ENCODE peak calls at places on chromosomes 4 and X, in four cellular contexts. T is HCT116, V is Panc1, K is K562. S is an unnamed sample.

GRCh38 chrX:82458207-82458754 is 1049.8 kb upstream of the POU3F4 start:
- ATAC-seq in T (no peak), V (no peak), K (no peak), S (no peak)

GRCh38 chr4:189304179-189304578 is 636.5 kb upstream of the FRG1 start:
- ATAC-seq in T (no peak), V (no peak), K (no peak), S (no peak)

GRCh38 chr4:86554641-86555040 is 39.5 kb upstream of the PTPN13 start:
- ATAC-seq in T (no peak), V (no peak), K (no peak), S (no peak)

GRCh38 chr4:105246712-105247111 is 100.0 kb downstream of the TET2 start:
- ATAC-seq in T (no peak), V (no peak), K (no peak), S (no peak)

GRCh38 chr4:124203613-124204284 is 508.8 kb downstream of the ANKRD50 start:
- ATAC-seq in T (no peak), V (peak; percentile 45), K (no peak), S (no peak)

GRCh38 chr4:121957266-121957665 is 5.4 kb upstream of the TRPC3 start:
- ATAC-seq in T (no peak), V (no peak), K (no peak), S (no peak)

GRCh38 chrX:105738162-105738561 is 84.2 kb upstream of the NRK start:
- ATAC-seq in T (no peak), V (no peak), K (no peak), S (no peak)

GRCh38 chr4:120406960-120407359 is 340.3 kb upstream of the MAD2L1 start:
- ATAC-seq in T (peak; percentile 44), V (no peak), K (no peak), S (no peak)

GRCh38 chrX:13029341-13029740 is 15.1 kb downstream of the FAM9C start:
- ATAC-seq in T (peak; percentile 70), V (peak; percentile 85), K (peak; percentile 68), S (no peak)

DNA sequence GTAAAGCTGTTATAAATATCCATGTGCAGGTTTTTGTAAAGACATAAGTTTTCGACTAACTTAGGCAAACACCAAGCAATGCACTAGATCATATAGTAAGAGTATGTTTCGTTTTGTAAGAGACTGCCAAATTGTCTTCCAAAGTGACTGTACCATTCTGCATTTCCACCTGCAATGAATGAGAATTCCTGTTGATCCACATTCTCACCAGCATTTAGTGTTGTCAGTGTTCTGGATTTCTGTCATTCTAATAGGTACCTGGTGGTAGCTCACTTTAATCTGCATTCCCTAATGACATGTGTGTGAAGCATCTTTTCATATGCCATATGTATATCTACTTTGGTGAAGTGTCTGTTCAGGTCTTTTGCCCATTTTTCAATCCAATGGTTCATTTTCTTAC is 57.8 kb downstream of the SH3RF1 start:
- ATAC-seq in T (no peak), V (no peak), K (no peak), S (no peak)
- TF ChIP-seq POLR2AphosphoS5 in T (no peak), V (no peak), K (no peak), S (no peak)

GRCh38 chrX:84188320-84188834 is 378 bp upstream of the RPS6KA6 start:
- ATAC-seq in T (no peak), V (no peak), K (no peak), S (peak; percentile 54)
- TF ChIP-seq POLR2AphosphoS5 in T (no peak), V (no peak), K (no peak), S (no peak)

GRCh38 chr4:102578270-102578669 is 77.1 kb downstream of the NFKB1 start:
- ATAC-seq in T (no peak), V (no peak), K (no peak), S (no peak)

GRCh38 chr4:102575369-102576129 is 74.4 kb downstream of the NFKB1 start:
- ATAC-seq in T (no peak), V (no peak), K (no peak), S (no peak)

GRCh38 chr4:102572452-102572851 is 71.3 kb downstream of the NFKB1 start:
- ATAC-seq in T (no peak), V (no peak), K (no peak), S (no peak)

GRCh38 chr4:102578819-102579218 is 77.7 kb downstream of the NFKB1 start:
- ATAC-seq in T (peak; percentile 49), V (no peak), K (peak; percentile 66), S (no peak)

GRCh38 chr4:102574317-102574716 is 73.2 kb downstream of the NFKB1 start:
- ATAC-seq in T (no peak), V (no peak), K (peak; percentile 65), S (no peak)
- TF ChIP-seq POLR2AphosphoS5 in T (no peak), V (no peak), K (no peak), S (no peak)

DNA sequence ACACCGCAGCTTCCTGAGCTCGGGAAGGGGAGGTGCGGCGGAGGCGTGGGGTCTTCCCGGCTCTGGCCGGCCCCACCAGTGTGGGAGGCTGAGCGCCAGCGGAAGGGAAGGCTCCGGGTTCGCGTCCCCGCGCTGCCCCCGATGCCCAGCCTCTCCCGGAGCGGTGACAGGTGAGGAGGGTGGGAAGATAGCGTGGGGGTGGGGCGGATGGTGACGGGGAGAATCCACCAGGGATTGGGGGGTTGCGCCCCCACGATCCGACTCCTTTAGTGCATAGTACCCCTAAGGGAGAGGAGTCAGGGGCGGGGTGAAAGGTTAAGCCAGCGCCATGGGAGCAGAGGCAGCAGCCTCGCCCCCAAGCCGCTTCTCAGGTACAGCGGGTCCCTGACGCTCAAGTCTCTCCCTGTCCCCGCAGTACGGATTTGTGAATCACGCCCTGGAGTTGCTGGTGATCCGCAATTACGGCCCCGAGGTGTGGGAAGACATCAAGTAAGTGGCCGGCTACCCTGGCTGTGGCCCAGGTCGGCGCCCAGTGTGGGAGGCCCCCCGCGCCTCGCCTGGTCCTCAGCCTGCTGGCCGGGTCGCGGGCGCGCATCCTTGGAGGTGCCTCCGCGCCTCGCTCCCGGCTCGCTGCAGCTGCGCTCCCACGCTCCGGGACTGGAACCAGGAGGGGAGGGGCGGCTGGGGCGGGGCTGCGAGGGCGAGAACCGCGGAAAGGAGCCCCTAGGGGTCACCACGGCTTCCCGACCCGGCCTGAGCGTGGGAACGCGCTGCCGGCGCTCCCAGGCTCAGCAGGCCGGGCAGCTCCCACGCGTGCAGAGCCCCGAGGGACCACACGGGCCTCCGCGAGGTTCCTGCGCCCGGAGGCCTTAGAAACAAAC is 791 bp downstream of the GUCY1B1 start:
- ATAC-seq in T (no peak), V (peak; percentile 60), K (peak; percentile 40), S (peak; percentile 31)
- TF ChIP-seq POLR2AphosphoS5 in T (no peak), V (no peak), K (no peak), S (peak; percentile 58)

GRCh38 chr4:40514409-40515025 is 115.1 kb downstream of the RBM47 start:
- ATAC-seq in T (no peak), V (no peak), K (peak; percentile 46), S (no peak)

GRCh38 chr4:40515037-40515397 is 114.6 kb downstream of the RBM47 start:
- ATAC-seq in T (no peak), V (no peak), K (peak; percentile 56), S (no peak)

GRCh38 chr4:40516651-40517050 is 113.0 kb downstream of the RBM47 start:
- ATAC-seq in T (no peak), V (no peak), K (no peak), S (no peak)

GRCh38 chr4:40511017-40511614 is 118.5 kb downstream of the RBM47 start:
- ATAC-seq in T (no peak), V (no peak), K (no peak), S (no peak)

DNA sequence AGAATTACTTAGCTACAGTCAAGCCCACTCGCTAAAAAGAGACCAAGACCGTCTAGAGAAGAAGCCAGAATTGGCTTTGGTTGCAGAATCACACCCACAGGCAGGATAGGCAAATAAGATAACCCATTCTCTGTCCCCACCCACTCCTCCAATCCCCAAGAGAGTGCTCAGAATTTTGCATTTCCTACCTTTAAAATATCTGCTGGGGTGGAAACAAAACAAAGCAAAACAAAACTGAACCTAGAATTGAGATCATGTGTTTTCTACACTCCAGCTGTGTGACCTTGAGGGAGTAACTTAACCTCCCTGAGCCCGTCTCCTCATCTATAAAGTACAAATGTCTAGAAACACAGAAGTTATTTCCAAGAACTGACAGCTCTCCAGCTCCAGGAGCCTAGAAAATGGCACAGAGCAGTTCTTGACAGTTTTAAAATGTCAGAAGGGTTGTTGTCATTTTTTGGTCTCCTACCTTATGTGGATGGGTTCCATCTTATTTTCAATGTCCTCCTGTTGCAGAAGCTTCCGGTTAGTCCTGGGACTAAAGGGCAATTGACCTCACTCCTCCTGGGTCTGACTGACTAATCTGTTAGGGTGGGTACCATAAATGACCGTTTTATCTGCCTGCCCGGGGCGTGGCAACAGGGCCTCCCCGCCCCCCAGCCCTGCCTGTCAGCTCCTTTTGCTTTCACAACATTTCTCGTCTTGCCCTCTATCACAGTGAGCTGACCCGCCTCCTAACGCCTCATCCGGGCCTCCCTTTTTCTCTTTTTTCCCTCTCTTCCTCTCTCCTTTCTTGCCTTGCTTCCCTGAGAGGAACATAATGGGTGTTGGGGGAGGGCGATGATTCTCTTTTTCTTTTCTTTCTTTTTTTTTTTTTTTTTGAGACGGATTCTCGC is 114.0 kb downstream of the RBM47 start:
- ATAC-seq in T (peak; percentile 63), V (no peak), K (peak; percentile 90), S (peak; percentile 25)
- TF ChIP-seq POLR2AphosphoS5 in T (no peak), V (no peak), K (peak; percentile 51), S (no peak)

DNA sequence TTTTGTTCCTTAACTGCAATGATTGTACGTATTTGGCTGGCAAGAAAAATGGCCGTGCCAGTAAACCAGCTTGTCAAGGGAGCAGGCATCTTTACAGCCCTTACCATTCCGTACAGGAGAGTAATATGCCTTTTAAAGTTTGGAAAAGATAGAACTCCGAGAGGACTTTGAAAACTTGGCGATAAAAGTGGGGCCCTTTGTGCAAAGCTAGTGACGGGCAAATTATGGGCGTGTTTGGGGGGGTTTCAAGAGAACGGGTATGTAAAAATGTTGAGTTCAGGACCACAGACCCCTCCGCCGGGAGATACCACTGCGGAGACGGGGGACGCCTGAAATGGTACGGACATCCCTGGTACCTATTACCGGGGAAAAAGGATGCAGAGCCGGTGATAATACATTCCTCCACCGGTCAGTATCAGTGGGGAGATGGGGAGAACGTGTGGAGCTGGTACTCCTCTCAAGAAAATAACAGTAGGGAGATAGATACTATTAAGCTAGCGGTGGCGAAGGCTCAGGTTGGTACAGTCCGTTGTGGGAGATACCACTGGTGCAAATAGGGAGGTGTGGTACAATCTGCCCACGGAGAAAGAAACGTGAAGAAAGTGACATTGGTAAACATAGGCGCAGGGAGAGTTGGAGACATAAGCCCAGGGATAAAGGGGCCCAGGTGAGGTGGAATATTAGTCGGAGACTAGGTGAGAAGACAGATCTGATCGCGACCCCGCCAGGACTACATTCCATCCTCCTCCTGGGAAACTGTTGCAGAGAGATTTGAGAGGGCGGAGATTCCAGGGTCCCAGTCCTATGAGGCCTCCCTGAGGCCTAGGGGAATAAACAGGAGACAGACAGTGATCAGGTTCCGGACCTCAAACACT is 14.5 kb downstream of the SPACA5 start:
- ATAC-seq in T (no peak), V (peak; percentile 91), K (peak; percentile 78), S (peak; percentile 85)
- TF ChIP-seq POLR2AphosphoS5 in T (no peak), V (no peak), K (no peak), S (no peak)

GRCh38 chr4:26723216-26723615 is 137.4 kb upstream of the STIM2 start:
- ATAC-seq in T (no peak), V (no peak), K (no peak), S (no peak)
- TF ChIP-seq POLR2AphosphoS5 in T (no peak), V (no peak), K (no peak), S (no peak)

GRCh38 chr4:54837576-54838140 is 179.9 kb downstream of the KIT start:
- ATAC-seq in T (no peak), V (no peak), K (no peak), S (no peak)

GRCh38 chr4:54840992-54841768 is 183.4 kb downstream of the KIT start:
- ATAC-seq in T (no peak), V (no peak), K (no peak), S (no peak)

GRCh38 chr4:54840430-54840829 is 182.7 kb downstream of the KIT start:
- ATAC-seq in T (no peak), V (no peak), K (no peak), S (no peak)

GRCh38 chr4:54842226-54843055 is 184.7 kb downstream of the KIT start:
- ATAC-seq in T (no peak), V (no peak), K (no peak), S (no peak)

GRCh38 chr4:54838301-54838700 is 180.5 kb downstream of the KIT start:
- ATAC-seq in T (no peak), V (no peak), K (no peak), S (no peak)
- TF ChIP-seq POLR2AphosphoS5 in T (no peak), V (no peak), K (no peak), S (no peak)

S was measured in gastroesophageal sphincter.